ENCODE peak calls at places on chromosome 19, in five cellular contexts. G, T, K, Y and V are unnamed samples. For H3K4me1, the result is how much of the 10 kb centered on the place peaks cover.

GRCh38 chr19:42683917-42684513 is 56.3 kb downstream of the PSG3 start:
- DNase-seq in G (no peak), Y (no peak), T (no peak), K (peak), V (no peak)

GRCh38 chr19:34475026-34475974 is 6.3 kb upstream of the WTIP start:
- DNase-seq in K (no peak), G (no peak), Y (no peak), T (no peak), V (no peak)

GRCh38 chr19:33815410-33816340 is 19.0 kb downstream of the KCTD15 start:
- DNase-seq in G (no peak), Y (no peak), T (no peak), K (no peak), V (no peak)

GRCh38 chr19:41344162-41344561 is 9.6 kb downstream of the TGFB1 start:
- DNase-seq in G (no peak), T (no peak), Y (no peak), K (no peak), V (no peak)

GRCh38 chr19:55643733-55644116 is 276 bp downstream of the ZNF581 start:
- DNase-seq in G (no peak), K (no peak), Y (no peak), T (no peak), V (no peak)

GRCh38 chr19:45477713-45478453 is 10.1 kb downstream of the FOSB start:
- DNase-seq in Y (no peak), T (no peak), G (no peak), K (no peak), V (no peak)

GRCh38 chr19:56821675-56822074 is 18.9 kb downstream of the PEG3 start:
- DNase-seq in K (no peak), T (no peak), G (no peak), Y (no peak), V (no peak)

GRCh38 chr19:11480081-11480926 is 542 bp downstream of the ELAVL3 start:
- DNase-seq in Y (no peak), T (no peak), K (no peak), G (no peak), V (no peak)

GRCh38 chr19:8101311-8101710 is 48.1 kb downstream of the FBN3 start:
- DNase-seq in T (no peak), G (no peak), Y (no peak), K (no peak), V (no peak)

GRCh38 chr19:44948763-44949374 is 3.0 kb downstream of the APOC2 start:
- DNase-seq in K (no peak), Y (no peak), T (no peak), G (no peak), V (no peak)

GRCh38 chr19:36775768-36776167 is 3.2 kb upstream of the ZNF850 start:
- DNase-seq in G (peak), Y (peak), T (no peak), K (no peak), V (no peak)

GRCh38 chr19:48795855-48796142 is 15.0 kb downstream of the BCAT2 start:
- DNase-seq in T (no peak), Y (peak), K (no peak), G (no peak), V (no peak)

GRCh38 chr19:8731428-8732169 is 10.2 kb downstream of the OR2Z1 start:
- DNase-seq in K (no peak), G (no peak), T (no peak), Y (no peak), V (no peak)

GRCh38 chr19:49988433-49988832 is 27.5 kb upstream of the SIGLEC11 start:
- DNase-seq in T (no peak), Y (no peak), G (no peak), K (no peak), V (no peak)

GRCh38 chr19:39409886-39410619 is 2.4 kb upstream of the PLEKHG2 start:
- DNase-seq in K (peak), T (peak), G (no peak), Y (peak), V (no peak)
- TF ChIP-seq POLR2A in K (peak), T (no peak), G (peak), Y (peak), V (peak)

GRCh38 chr19:46491975-46492682 is 3.5 kb downstream of the PNMA8B start:
- DNase-seq in K (no peak), G (no peak), Y (no peak), T (no peak), V (no peak)
- H3K4me1 ChIP-seq in K (under half), G (under half), Y (under half), T (under half), V (under half)

DNA sequence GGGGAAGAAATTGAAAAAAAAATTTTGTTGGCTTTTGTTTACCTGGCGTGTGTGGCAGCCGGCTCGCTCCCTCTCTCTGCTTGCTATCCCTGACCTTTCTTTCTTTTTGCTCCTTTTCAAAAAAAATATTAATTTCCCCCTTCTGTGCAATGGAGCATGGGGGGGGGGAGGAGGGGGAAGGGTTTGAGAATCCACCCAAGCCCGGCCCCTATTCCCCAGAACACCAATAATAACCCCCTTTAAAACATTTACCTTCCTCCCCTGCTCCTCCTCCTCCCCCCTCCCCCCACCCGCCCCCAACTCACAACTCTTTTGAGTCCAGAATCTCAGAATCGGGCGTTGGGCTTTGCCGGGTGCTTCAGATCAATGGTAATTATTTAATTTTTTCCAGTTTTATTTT is 28.4 kb downstream of the NFIX start:
- DNase-seq in Y (no peak), G (no peak), T (no peak), K (no peak), V (no peak)
- H3K4me3 ChIP-seq in Y (peak), G (peak), T (peak), K (no peak), V (peak)

GRCh38 chr19:1121395-1121794 is 17.6 kb downstream of the GPX4 start:
- DNase-seq in K (no peak), T (no peak), G (no peak), Y (no peak), V (no peak)

GRCh38 chr19:1123885-1124677 is 20.3 kb downstream of the GPX4 start:
- DNase-seq in K (no peak), G (no peak), T (no peak), Y (no peak), V (no peak)

GRCh38 chr19:1122972-1123363 is 19.2 kb downstream of the GPX4 start:
- DNase-seq in Y (peak), T (no peak), G (no peak), K (peak), V (no peak)

GRCh38 chr19:1123381-1123780 is 19.6 kb downstream of the GPX4 start:
- DNase-seq in Y (no peak), K (no peak), G (no peak), T (no peak), V (no peak)

GRCh38 chr19:1122021-1122971 is 18.5 kb downstream of the GPX4 start:
- DNase-seq in K (no peak), Y (peak), T (no peak), G (no peak), V (no peak)
- TF ChIP-seq POLR2A in K (no peak), Y (no peak), T (no peak), G (no peak), V (no peak)

DNA sequence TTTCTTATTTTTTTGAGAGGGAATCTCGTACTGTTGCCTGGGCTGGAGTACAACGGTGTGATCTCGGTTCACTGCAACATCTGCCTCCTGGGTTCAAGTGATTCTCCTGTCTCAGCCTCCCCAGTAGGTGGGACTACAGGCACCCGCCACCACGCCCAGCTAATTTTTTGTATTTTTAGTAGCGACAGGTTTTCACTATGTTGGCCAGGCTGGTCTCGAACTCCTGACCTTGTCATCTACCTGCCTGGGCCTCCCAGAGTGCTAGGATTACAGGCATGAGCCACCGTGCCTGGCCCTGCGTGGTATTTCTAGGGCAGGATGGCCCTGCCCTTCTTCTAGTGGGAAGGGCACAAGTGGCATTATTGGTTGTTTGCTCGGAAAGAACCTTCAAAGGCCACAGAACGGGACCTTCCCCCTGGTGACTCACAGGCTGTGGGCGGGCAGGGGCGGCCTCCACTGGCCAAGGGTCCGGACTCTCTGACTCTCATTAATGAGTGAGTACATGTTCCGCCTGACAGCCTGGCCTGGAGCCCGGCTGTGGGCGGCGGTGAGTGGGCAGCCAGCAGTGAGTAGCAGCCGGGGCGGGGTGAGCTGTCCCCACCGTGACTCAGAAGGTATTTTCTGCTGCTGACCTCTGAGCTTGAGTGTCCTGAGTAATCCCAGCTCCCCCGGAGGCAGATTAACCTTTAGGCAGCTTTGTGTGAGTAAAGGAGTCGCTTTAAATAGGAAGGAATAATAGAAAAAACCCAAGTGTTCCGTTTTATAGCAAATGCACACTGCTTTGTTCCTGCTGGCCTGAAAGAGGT is 5.1 kb downstream of the DOT1L start:
- DNase-seq in Y (peak), T (peak), K (peak), G (peak), V (peak)
- H3K4me1 ChIP-seq in Y (under half), T (half or more), K (half or more), G (under half), V (half or more)

DNA sequence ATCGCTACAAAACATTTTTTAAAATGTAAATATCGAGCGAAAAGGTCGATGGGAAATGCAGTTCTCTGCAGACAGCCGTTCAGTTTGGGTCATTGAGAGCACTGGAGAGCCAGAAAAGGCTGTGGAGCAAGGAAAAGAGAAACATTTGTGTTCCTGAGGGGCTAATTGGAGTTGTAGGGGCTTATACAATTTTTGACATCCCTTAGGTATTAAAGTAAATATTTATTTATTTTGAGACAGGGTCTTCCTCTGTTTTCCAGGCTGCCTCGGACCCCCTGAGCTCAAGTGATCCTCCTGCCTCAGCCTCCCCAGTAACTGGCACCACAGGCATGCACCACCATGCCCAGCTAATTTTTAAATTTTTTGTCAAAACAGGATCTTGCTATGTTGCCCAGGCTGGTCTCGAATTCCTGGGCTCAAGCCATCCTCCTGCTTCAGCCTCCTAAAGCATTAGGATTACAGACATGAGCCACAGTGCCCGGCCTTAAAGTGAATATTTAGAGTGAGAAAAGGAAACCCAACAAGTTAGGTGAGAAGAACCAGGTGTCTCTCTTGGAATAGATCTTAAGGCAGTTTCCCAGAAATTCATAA is 825 bp upstream of the YIF1B start:
- DNase-seq in K (no peak), Y (no peak), T (no peak), G (no peak), V (no peak)
- H3K4me3 ChIP-seq in K (peak), Y (peak), T (peak), G (peak), V (peak)

GRCh38 chr19:18203863-18204393 is at the start of gene RAB3A:
- DNase-seq in G (peak), T (peak), Y (peak), K (peak), V (peak)
- TF ChIP-seq POLR2A in G (no peak), T (no peak), Y (peak), K (no peak), V (no peak)

GRCh38 chr19:38676878-38677646 is 29.6 kb downstream of the ACTN4 start:
- DNase-seq in Y (no peak), G (no peak), T (no peak), K (no peak), V (no peak)
- H3K4me1 ChIP-seq in Y (under half), G (under half), T (half or more), K (under half), V (half or more)

GRCh38 chr19:29875931-29876330 is 64.1 kb downstream of the CCNE1 start:
- DNase-seq in K (no peak), G (no peak), Y (no peak), T (no peak), V (no peak)

GRCh38 chr19:29873024-29873800 is 61.4 kb downstream of the CCNE1 start:
- DNase-seq in Y (peak), T (no peak), G (no peak), K (no peak), V (no peak)

GRCh38 chr19:29872224-29872731 is 60.5 kb downstream of the CCNE1 start:
- DNase-seq in T (no peak), Y (no peak), G (no peak), K (no peak), V (no peak)

GRCh38 chr19:29876414-29876813 is 64.6 kb downstream of the CCNE1 start:
- DNase-seq in Y (no peak), T (no peak), G (no peak), K (no peak), V (no peak)

GRCh38 chr19:29873801-29874575 is 62.2 kb downstream of the CCNE1 start:
- DNase-seq in G (no peak), T (no peak), Y (no peak), K (no peak), V (no peak)
- H3K4me3 ChIP-seq in G (peak), T (peak), Y (no peak), K (no peak), V (no peak)